ENCODE peak calls at places on chromosomes 16 and 17, in five cellular contexts. One of them, this sample, is unnamed.

GRCh38 chr17:65741690-65742089 is 180.2 kb upstream of the AXIN2 start:
- DNase-seq in naive thymus-derived CD4-positive, alpha-beta T cell: no peak
- DNase-seq in cardiac muscle cell: no peak
- DNase-seq in ovary: no peak
- DNase-seq in tibial artery: no peak
- DNase-seq in this sample: no peak

GRCh38 chr16:5058476-5058875 is 7.3 kb downstream of the C16orf89 start:
- DNase-seq in ovary: no peak
- DNase-seq in cardiac muscle cell: peak
- DNase-seq in naive thymus-derived CD4-positive, alpha-beta T cell: no peak
- DNase-seq in tibial artery: no peak
- DNase-seq in this sample: no peak

GRCh38 chr16:85626191-85626951 is 13.2 kb downstream of the GSE1 start:
- DNase-seq in naive thymus-derived CD4-positive, alpha-beta T cell: no peak
- DNase-seq in ovary: no peak
- DNase-seq in cardiac muscle cell: no peak
- DNase-seq in tibial artery: no peak
- DNase-seq in this sample: no peak

GRCh38 chr16:70018254-70018653 is 67.1 kb downstream of the CLEC18A start:
- DNase-seq in cardiac muscle cell: peak
- DNase-seq in ovary: no peak
- DNase-seq in naive thymus-derived CD4-positive, alpha-beta T cell: no peak
- DNase-seq in tibial artery: no peak
- DNase-seq in this sample: no peak

GRCh38 chr17:80118601-80119270 is 17.4 kb downstream of the GAA start:
- DNase-seq in naive thymus-derived CD4-positive, alpha-beta T cell: no peak
- DNase-seq in cardiac muscle cell: no peak
- DNase-seq in tibial artery: no peak
- DNase-seq in ovary: no peak
- DNase-seq in this sample: no peak

GRCh38 chr17:79835953-79836951 is 3.0 kb downstream of the CBX4 start:
- DNase-seq in cardiac muscle cell: peak
- DNase-seq in tibial artery: no peak
- DNase-seq in ovary: peak
- DNase-seq in naive thymus-derived CD4-positive, alpha-beta T cell: no peak
- DNase-seq in this sample: no peak

GRCh38 chr17:45809484-45809883 is 25.4 kb downstream of the CRHR1 start:
- DNase-seq in cardiac muscle cell: no peak
- DNase-seq in naive thymus-derived CD4-positive, alpha-beta T cell: no peak
- DNase-seq in ovary: no peak
- DNase-seq in tibial artery: no peak
- DNase-seq in this sample: no peak

GRCh38 chr16:87956771-87957279 is 5.6 kb downstream of the BANP start:
- DNase-seq in cardiac muscle cell: peak
- DNase-seq in naive thymus-derived CD4-positive, alpha-beta T cell: peak
- DNase-seq in ovary: no peak
- DNase-seq in tibial artery: no peak
- DNase-seq in this sample: no peak

GRCh38 chr17:56678249-56679144 is 85.0 kb downstream of the NOG start:
- DNase-seq in ovary: no peak
- DNase-seq in tibial artery: no peak
- DNase-seq in cardiac muscle cell: no peak
- DNase-seq in naive thymus-derived CD4-positive, alpha-beta T cell: no peak
- DNase-seq in this sample: no peak

GRCh38 chr16:85037050-85037410 is 9.4 kb downstream of the KIAA0513 start:
- DNase-seq in tibial artery: no peak
- DNase-seq in cardiac muscle cell: peak
- DNase-seq in naive thymus-derived CD4-positive, alpha-beta T cell: no peak
- DNase-seq in ovary: no peak
- DNase-seq in this sample: no peak

GRCh38 chr16:57482845-57483545 is 3.3 kb downstream of the DOK4 start:
- DNase-seq in tibial artery: no peak
- DNase-seq in cardiac muscle cell: no peak
- DNase-seq in naive thymus-derived CD4-positive, alpha-beta T cell: no peak
- DNase-seq in ovary: no peak
- DNase-seq in this sample: no peak

GRCh38 chr17:32341857-32342602 is at the start of gene C17orf75:
- DNase-seq in ovary: peak
- DNase-seq in tibial artery: peak
- DNase-seq in cardiac muscle cell: peak
- DNase-seq in naive thymus-derived CD4-positive, alpha-beta T cell: peak
- DNase-seq in this sample: peak

GRCh38 chr16:87318158-87318644 is 1.0 kb upstream of the C16orf95 start:
- DNase-seq in ovary: peak
- DNase-seq in naive thymus-derived CD4-positive, alpha-beta T cell: no peak
- DNase-seq in cardiac muscle cell: peak
- DNase-seq in tibial artery: no peak
- DNase-seq in this sample: no peak

GRCh38 chr17:50303051-50303450 is 28.8 kb downstream of the TMEM92 start:
- DNase-seq in tibial artery: no peak
- DNase-seq in cardiac muscle cell: no peak
- DNase-seq in ovary: no peak
- DNase-seq in naive thymus-derived CD4-positive, alpha-beta T cell: no peak
- DNase-seq in this sample: no peak

DNA sequence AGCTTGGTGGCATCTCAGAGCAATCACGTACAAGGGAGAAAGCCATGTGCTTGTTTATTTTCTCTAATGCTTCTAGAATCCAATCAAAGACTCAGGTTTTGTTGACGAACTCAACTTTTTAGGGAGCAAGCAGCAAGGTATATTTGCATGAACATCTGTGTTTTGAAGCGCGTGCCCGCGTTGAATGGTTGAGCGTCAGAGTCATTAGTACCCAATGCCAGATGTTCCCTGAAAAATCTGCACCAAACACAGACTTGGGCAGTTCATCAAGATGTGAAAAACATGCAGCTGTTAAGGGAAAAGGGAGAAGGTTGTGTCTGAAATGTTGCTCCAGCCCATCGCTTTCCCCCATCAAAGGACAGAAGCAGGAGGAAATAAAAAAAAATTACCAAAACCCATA is 170.4 kb downstream of the SNX29 start:
- DNase-seq in ovary: no peak
- DNase-seq in naive thymus-derived CD4-positive, alpha-beta T cell: no peak
- DNase-seq in cardiac muscle cell: no peak
- DNase-seq in tibial artery: no peak
- DNase-seq in this sample: no peak
- H3K27ac ChIP-seq in ovary: no peak
- H3K27ac ChIP-seq in naive thymus-derived CD4-positive, alpha-beta T cell: no peak
- H3K27ac ChIP-seq in cardiac muscle cell: no peak
- H3K27ac ChIP-seq in tibial artery: no peak
- H3K27ac ChIP-seq in this sample: no peak

GRCh38 chr17:76537578-76538280 is at the start of gene CYGB:
- DNase-seq in cardiac muscle cell: peak
- DNase-seq in ovary: peak
- DNase-seq in naive thymus-derived CD4-positive, alpha-beta T cell: peak
- DNase-seq in tibial artery: no peak
- DNase-seq in this sample: peak

GRCh38 chr17:76539631-76540271 is at the start of gene PRCD:
- DNase-seq in cardiac muscle cell: no peak
- DNase-seq in ovary: no peak
- DNase-seq in naive thymus-derived CD4-positive, alpha-beta T cell: no peak
- DNase-seq in tibial artery: peak
- DNase-seq in this sample: peak

GRCh38 chr17:76538941-76539340 is 903 bp upstream of the PRCD start:
- DNase-seq in naive thymus-derived CD4-positive, alpha-beta T cell: no peak
- DNase-seq in tibial artery: no peak
- DNase-seq in ovary: no peak
- DNase-seq in cardiac muscle cell: no peak
- DNase-seq in this sample: no peak

GRCh38 chr17:76537288-76537577 is 276 bp downstream of the CYGB start:
- DNase-seq in naive thymus-derived CD4-positive, alpha-beta T cell: no peak
- DNase-seq in cardiac muscle cell: peak
- DNase-seq in ovary: peak
- DNase-seq in tibial artery: no peak
- DNase-seq in this sample: peak

GRCh38 chr17:76538281-76538931 is 897 bp upstream of the CYGB start:
- DNase-seq in cardiac muscle cell: no peak
- DNase-seq in ovary: no peak
- DNase-seq in tibial artery: no peak
- DNase-seq in naive thymus-derived CD4-positive, alpha-beta T cell: no peak
- DNase-seq in this sample: peak
- H3K27ac ChIP-seq in cardiac muscle cell: no peak
- H3K27ac ChIP-seq in ovary: no peak
- H3K27ac ChIP-seq in tibial artery: no peak
- H3K27ac ChIP-seq in naive thymus-derived CD4-positive, alpha-beta T cell: no peak
- H3K27ac ChIP-seq in this sample: peak

DNA sequence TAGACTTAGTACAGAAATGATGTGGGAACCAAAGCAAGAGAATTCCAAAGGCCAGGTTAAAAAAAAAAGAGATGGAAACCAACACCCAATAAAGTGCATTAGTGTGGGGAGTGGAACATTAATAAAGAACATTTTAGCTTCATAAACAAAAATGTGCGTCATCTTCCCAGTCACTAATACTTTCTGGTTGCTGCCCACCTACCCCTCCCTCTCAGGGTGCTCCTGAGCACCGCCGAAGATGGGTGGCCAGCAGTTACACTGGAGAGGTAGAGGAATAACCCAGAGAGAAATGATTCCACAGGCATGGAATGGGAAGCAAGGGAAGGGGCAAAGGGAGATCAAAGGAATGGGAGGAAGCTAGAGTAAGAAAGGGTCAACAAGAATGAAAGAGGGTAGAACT is 6.0 kb upstream of the CHD3 start:
- DNase-seq in cardiac muscle cell: no peak
- DNase-seq in ovary: no peak
- DNase-seq in naive thymus-derived CD4-positive, alpha-beta T cell: no peak
- DNase-seq in tibial artery: no peak
- DNase-seq in this sample: peak
- H3K27ac ChIP-seq in cardiac muscle cell: peak
- H3K27ac ChIP-seq in ovary: peak
- H3K27ac ChIP-seq in naive thymus-derived CD4-positive, alpha-beta T cell: peak
- H3K27ac ChIP-seq in tibial artery: peak
- H3K27ac ChIP-seq in this sample: peak

DNA sequence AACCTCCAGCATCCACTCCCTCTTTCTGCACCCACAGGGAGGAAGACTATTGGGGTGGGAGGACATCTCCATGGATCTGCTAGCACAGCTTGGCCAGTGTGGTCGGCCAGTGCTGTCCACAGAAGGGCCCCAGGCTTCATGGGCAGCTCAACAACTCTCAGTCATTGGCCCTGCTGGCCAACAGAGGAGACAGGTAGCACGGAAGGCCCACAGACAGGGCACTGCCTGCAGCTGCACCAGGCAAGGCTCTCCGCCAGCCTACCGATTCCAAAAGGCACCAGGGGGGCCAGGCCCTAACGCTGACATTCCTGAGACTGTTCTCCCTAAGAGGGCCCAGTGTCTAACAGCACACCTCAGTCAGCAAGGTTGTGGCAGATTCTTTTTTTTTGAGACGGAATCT is 15.7 kb downstream of the RAB5C start:
- DNase-seq in naive thymus-derived CD4-positive, alpha-beta T cell: no peak
- DNase-seq in cardiac muscle cell: no peak
- DNase-seq in ovary: no peak
- DNase-seq in tibial artery: no peak
- DNase-seq in this sample: no peak
- H3K27ac ChIP-seq in naive thymus-derived CD4-positive, alpha-beta T cell: no peak
- H3K27ac ChIP-seq in cardiac muscle cell: peak
- H3K27ac ChIP-seq in ovary: no peak
- H3K27ac ChIP-seq in tibial artery: no peak
- H3K27ac ChIP-seq in this sample: no peak

DNA sequence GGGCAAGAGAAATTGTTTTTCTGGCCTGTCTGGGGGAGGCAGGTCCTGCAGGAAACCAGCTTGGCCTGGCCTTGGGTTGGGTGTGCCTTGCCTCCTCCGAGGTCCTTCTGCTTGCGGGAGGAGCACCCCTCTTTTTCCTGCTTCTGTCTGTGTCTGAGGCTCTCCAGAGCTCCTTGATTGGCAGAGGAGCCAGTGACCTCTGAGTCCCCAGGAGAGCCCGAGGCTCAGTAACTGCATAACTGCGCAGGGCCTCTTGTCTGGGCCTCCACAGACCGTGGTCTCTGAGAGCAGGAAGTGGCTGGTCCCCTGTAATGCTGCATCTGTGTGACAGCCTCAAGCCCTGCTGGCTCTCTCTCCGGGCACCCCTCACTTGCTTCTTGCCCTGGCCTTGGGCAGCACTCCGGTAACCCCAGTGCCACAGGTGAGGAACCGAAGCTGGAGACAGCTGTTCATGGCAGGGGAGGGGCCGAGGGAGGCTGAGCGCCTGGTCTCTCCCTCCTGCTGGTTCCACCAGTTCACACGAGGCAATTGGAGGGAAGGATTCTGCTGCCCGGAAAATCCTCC is 1.6 kb downstream of the CAPN15 start:
- DNase-seq in cardiac muscle cell: no peak
- DNase-seq in tibial artery: no peak
- DNase-seq in ovary: no peak
- DNase-seq in naive thymus-derived CD4-positive, alpha-beta T cell: no peak
- DNase-seq in this sample: no peak
- H3K27ac ChIP-seq in cardiac muscle cell: no peak
- H3K27ac ChIP-seq in tibial artery: no peak
- H3K27ac ChIP-seq in ovary: no peak
- H3K27ac ChIP-seq in naive thymus-derived CD4-positive, alpha-beta T cell: peak
- H3K27ac ChIP-seq in this sample: peak

DNA sequence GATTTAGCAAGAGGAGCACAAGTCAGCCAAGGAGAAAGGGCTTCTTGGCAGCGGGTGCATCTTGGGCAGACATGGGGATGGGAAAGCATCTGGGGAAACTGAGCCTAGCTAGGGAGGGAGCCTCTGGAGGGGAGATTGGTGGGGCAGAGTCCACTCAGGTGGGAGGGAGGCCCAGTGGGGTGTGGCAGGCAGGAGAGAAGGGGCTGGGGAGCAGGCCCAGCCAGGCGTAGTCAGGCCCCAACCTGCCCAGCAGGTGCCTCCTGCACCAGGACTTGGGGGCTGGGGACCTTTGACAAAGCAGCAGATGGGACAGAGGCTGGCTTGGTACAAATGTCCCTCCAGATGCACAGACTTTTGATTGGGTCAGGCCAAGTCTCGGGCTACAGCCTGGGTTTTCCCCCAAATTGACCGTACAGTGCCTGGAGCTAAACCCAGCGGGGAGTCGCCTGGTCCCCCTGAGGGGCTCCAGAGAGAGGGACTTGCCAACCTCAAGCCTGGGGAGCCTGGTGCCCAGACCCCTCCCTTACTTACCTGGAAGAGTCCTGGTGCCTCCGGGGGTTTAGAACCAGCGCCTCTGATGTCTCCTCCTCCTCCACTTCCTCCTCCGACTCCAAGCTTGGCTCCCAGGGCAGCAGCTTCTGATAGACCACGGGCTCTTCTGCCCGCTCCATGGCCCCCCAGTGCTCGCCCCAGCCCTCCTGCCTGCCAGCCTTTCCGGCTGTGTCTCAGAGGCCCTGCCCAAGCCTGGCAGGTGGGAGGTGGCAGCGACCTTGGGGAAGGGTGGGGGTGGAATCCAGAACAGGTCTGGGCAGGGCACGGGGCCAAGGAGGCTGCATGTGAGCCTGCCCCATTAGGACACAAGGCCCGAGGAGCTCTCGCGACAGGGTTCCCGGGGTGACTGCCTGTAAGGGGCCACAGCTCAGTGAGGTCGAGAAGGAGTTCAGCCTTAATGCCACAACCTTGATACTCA is at the start of gene GGT6:
- DNase-seq in ovary: peak
- DNase-seq in naive thymus-derived CD4-positive, alpha-beta T cell: no peak
- DNase-seq in tibial artery: no peak
- DNase-seq in cardiac muscle cell: no peak
- DNase-seq in this sample: no peak
- H3K27ac ChIP-seq in ovary: no peak
- H3K27ac ChIP-seq in naive thymus-derived CD4-positive, alpha-beta T cell: no peak
- H3K27ac ChIP-seq in tibial artery: no peak
- H3K27ac ChIP-seq in cardiac muscle cell: no peak
- H3K27ac ChIP-seq in this sample: no peak

GRCh38 chr17:76544916-76545365 is 5.1 kb downstream of the PRCD start:
- DNase-seq in tibial artery: no peak
- DNase-seq in cardiac muscle cell: no peak
- DNase-seq in ovary: no peak
- DNase-seq in naive thymus-derived CD4-positive, alpha-beta T cell: no peak
- DNase-seq in this sample: no peak
- H3K27ac ChIP-seq in tibial artery: no peak
- H3K27ac ChIP-seq in cardiac muscle cell: peak
- H3K27ac ChIP-seq in ovary: peak
- H3K27ac ChIP-seq in naive thymus-derived CD4-positive, alpha-beta T cell: no peak
- H3K27ac ChIP-seq in this sample: peak